ENCODE peak calls at places on chromosomes 13 and 19, in nine cellular contexts. Q is H4; Z is fibroblast of lung; Y is GM12878; O is SHP77; B is NCI-H2029; P is kidney; A is stimulated activated CD8-positive, alpha-beta memory T cell treated with anti-CD3 and anti-CD28 coated beads, Interleukin-7, amount 100 ng/mL, for 1 hour; M is Right ventricle myocardium superior. I is an unnamed sample.

GRCh38 chr13:33490461-33491327 is 205.1 kb upstream of the STARD13 start:
- DNase-seq in Q (no peak), Z (no peak), Y (no peak), O (no peak), B (no peak), P (peak; percentile 54), A (no peak), M (peak; percentile 43), I (peak; percentile 94)

GRCh38 chr19:27793128-27793643 is 1419.8 kb downstream of the UQCRFS1 start:
- DNase-seq in Q (peak; percentile 87), Z (peak; percentile 85), Y (peak; percentile 61), O (peak; percentile 93), B (peak; percentile 87), P (peak; percentile 91), A (no peak), M (peak; percentile 80), I (no peak)

GRCh38 chr19:56174550-56174949 is 1.3 kb upstream of the GALP start:
- DNase-seq in Q (no peak), Z (no peak), Y (no peak), O (peak; percentile 17), B (no peak), P (no peak), A (no peak), M (no peak), I (no peak)

GRCh38 chr19:32750441-32751055 is 31.0 kb downstream of the TDRD12 start:
- DNase-seq in Q (no peak), Z (no peak), Y (no peak), O (no peak), B (no peak), P (no peak), A (no peak), M (no peak), I (no peak)

GRCh38 chr19:12773571-12773970 is 1.8 kb downstream of the HOOK2 start:
- DNase-seq in Q (no peak), Z (no peak), Y (no peak), O (no peak), B (no peak), P (no peak), A (no peak), M (no peak), I (no peak)

GRCh38 chr13:62643007-62643483 is 1227.4 kb upstream of the PCDH20 start:
- DNase-seq in Q (peak; percentile 60), Z (peak; percentile 41), Y (peak; percentile 24), O (no peak), B (no peak), P (no peak), A (no peak), M (no peak), I (no peak)

GRCh38 chr19:17512574-17512939 is 1.1 kb downstream of the PGLS start:
- DNase-seq in Q (no peak), Z (no peak), Y (no peak), O (no peak), B (no peak), P (no peak), A (no peak), M (no peak), I (no peak)

GRCh38 chr13:73339086-73339485 is 280.3 kb downstream of the KLF5 start:
- DNase-seq in Q (no peak), Z (no peak), Y (no peak), O (no peak), B (no peak), P (no peak), A (no peak), M (no peak), I (no peak)

GRCh38 chr13:44646044-44646443 is 69.9 kb upstream of the TSC22D1 start:
- DNase-seq in Q (no peak), Z (no peak), Y (no peak), O (no peak), B (no peak), P (no peak), A (no peak), M (no peak), I (no peak)

GRCh38 chr13:110916671-110917142 is 1.8 kb upstream of the ANKRD10 start:
- DNase-seq in Q (peak; percentile 50), Z (peak; percentile 92), Y (no peak), O (no peak), B (no peak), P (no peak), A (no peak), M (no peak), I (no peak)

GRCh38 chr19:13165091-13165997 is 15.1 kb downstream of the IER2 start:
- DNase-seq in Q (no peak), Z (no peak), Y (no peak), O (no peak), B (no peak), P (no peak), A (no peak), M (no peak), I (no peak)

GRCh38 chr13:49148405-49148804 is 71.7 kb upstream of the MLNR start:
- DNase-seq in Q (no peak), Z (no peak), Y (no peak), O (no peak), B (no peak), P (no peak), A (no peak), M (no peak), I (no peak)

GRCh38 chr13:108218044-108218974 is at the start of gene ABHD13:
- DNase-seq in Q (peak; percentile 73), Z (peak; percentile 85), Y (peak; percentile 54), O (peak; percentile 98), B (peak; percentile 69), P (peak; percentile 97), A (peak; percentile 82), M (peak; percentile 94), I (peak; percentile 39)

GRCh38 chr13:70408865-70409264 is 300.6 kb upstream of the KLHL1 start:
- DNase-seq in Q (no peak), Z (peak; percentile 0), Y (no peak), O (no peak), B (no peak), P (no peak), A (no peak), M (no peak), I (no peak)

GRCh38 chr19:35040826-35041547 is 534 bp upstream of the HPN start:
- DNase-seq in Q (no peak), Z (no peak), Y (no peak), O (no peak), B (peak; percentile 68), P (peak; percentile 98), A (no peak), M (peak; percentile 97), I (no peak)

GRCh38 chr13:44188257-44188656 is 185.4 kb upstream of the SERP2 start:
- DNase-seq in Q (peak; percentile 12), Z (peak; percentile 74), Y (no peak), O (no peak), B (no peak), P (no peak), A (no peak), M (no peak), I (no peak)

GRCh38 chr13:114032121-114032799 is 58.4 kb upstream of the C13orf46 start:
- DNase-seq in Q (no peak), Z (peak; percentile 78), Y (no peak), O (no peak), B (no peak), P (no peak), A (no peak), M (no peak), I (peak; percentile 62)

GRCh38 chr19:8335343-8336071 is 7.6 kb downstream of the KANK3 start:
- DNase-seq in Q (no peak), Z (no peak), Y (no peak), O (peak; percentile 73), B (peak; percentile 55), P (no peak), A (no peak), M (no peak), I (no peak)

GRCh38 chr13:110716235-110716505 is 2.7 kb downstream of the ING1 start:
- DNase-seq in Q (no peak), Z (peak; percentile 10), Y (no peak), O (no peak), B (peak; percentile 9), P (no peak), A (no peak), M (peak; percentile 63), I (no peak)

GRCh38 chr13:41145136-41145908 is 12.7 kb upstream of the KBTBD6 start:
- DNase-seq in Q (no peak), Z (peak; percentile 35), Y (no peak), O (no peak), B (no peak), P (no peak), A (no peak), M (no peak), I (no peak)

GRCh38 chr13:42312817-42313431 is 41.0 kb downstream of the AKAP11 start:
- DNase-seq in Q (no peak), Z (no peak), Y (no peak), O (no peak), B (no peak), P (no peak), A (no peak), M (no peak), I (no peak)

GRCh38 chr13:27966641-27967202 is 2.4 kb downstream of the CDX2 start:
- DNase-seq in Q (no peak), Z (no peak), Y (no peak), O (no peak), B (no peak), P (peak; percentile 66), A (no peak), M (no peak), I (no peak)

GRCh38 chr19:10450191-10450852 is 30.0 kb downstream of the PDE4A start:
- DNase-seq in Q (no peak), Z (no peak), Y (no peak), O (no peak), B (no peak), P (no peak), A (no peak), M (no peak), I (no peak)

GRCh38 chr19:29372921-29373797 is 152.6 kb upstream of the VSTM2B start:
- DNase-seq in Q (no peak), Z (no peak), Y (no peak), O (no peak), B (no peak), P (no peak), A (no peak), M (no peak), I (no peak)

GRCh38 chr19:34960940-34961679 is 2.9 kb downstream of the ZNF792 start:
- DNase-seq in Q (no peak), Z (no peak), Y (no peak), O (no peak), B (no peak), P (no peak), A (no peak), M (no peak), I (no peak)

GRCh38 chr13:80050252-80050651 is 290.7 kb downstream of the SPRY2 start:
- DNase-seq in Q (no peak), Z (peak; percentile 68), Y (no peak), O (no peak), B (no peak), P (no peak), A (no peak), M (no peak), I (no peak)